ENCODE peak calls at places on chromosomes 6 and 20, in four cellular contexts. I is amygdala, Y is HT1080, R is mucosa of gallbladder. J is an unnamed sample.

GRCh38 chr20:1810572-1810925 is 84.7 kb upstream of the SIRPA start:
- DNase-seq in I (no peak), Y (no peak), R (no peak), J (no peak)

GRCh38 chr6:6629416-6629815 is 40.9 kb downstream of the LY86 start:
- DNase-seq in I (no peak), Y (peak), R (no peak), J (no peak)

GRCh38 chr6:147127587-147127986 is 76.6 kb upstream of the STXBP5 start:
- DNase-seq in I (no peak), Y (no peak), R (no peak), J (no peak)

GRCh38 chr20:39289831-39290230 is 327.7 kb downstream of the DHX35 start:
- DNase-seq in I (no peak), Y (no peak), R (no peak), J (no peak)

GRCh38 chr6:158038291-158039177 is 56.9 kb downstream of the SYNJ2 start:
- DNase-seq in I (no peak), Y (no peak), R (no peak), J (no peak)

GRCh38 chr6:162706236-162706635 is 21.3 kb downstream of the PRKN start:
- DNase-seq in I (peak), Y (no peak), R (peak), J (peak)

GRCh38 chr6:9224539-9224938 is 789.2 kb upstream of the SLC35B3 start:
- DNase-seq in I (no peak), Y (peak), R (no peak), J (no peak)

GRCh38 chr6:9405369-9405768 is 970.0 kb upstream of the SLC35B3 start:
- DNase-seq in I (no peak), Y (peak), R (peak), J (no peak)

GRCh38 chr6:53033764-53034163 is 31.4 kb upstream of the FBXO9 start:
- DNase-seq in I (no peak), Y (no peak), R (no peak), J (no peak)

GRCh38 chr6:56677559-56677958 is 34.9 kb upstream of the DST start:
- DNase-seq in I (no peak), Y (peak), R (no peak), J (no peak)

GRCh38 chr6:33609019-33609418 is 12.1 kb upstream of the ITPR3 start:
- DNase-seq in I (no peak), Y (no peak), R (no peak), J (no peak)

GRCh38 chr6:90219168-90219985 is 77.3 kb downstream of the BACH2 start:
- DNase-seq in I (peak), Y (peak), R (peak), J (peak)

GRCh38 chr20:7792131-7792869 is 148.0 kb downstream of the HAO1 start:
- DNase-seq in I (no peak), Y (peak), R (no peak), J (no peak)

GRCh38 chr6:4901256-4902061 is 102.4 kb downstream of the RPP40 start:
- DNase-seq in I (no peak), Y (no peak), R (peak), J (no peak)

GRCh38 chr20:41058007-41058673 is 29.5 kb downstream of the TOP1 start:
- DNase-seq in I (no peak), Y (peak), R (no peak), J (no peak)

GRCh38 chr6:161575508-161576254 is 301.8 kb upstream of the AGPAT4 start:
- DNase-seq in I (no peak), Y (no peak), R (no peak), J (no peak)

GRCh38 chr20:48186915-48187314 is 401.6 kb upstream of the SULF2 start:
- DNase-seq in I (no peak), Y (no peak), R (no peak), J (no peak)

GRCh38 chr6:27290065-27290849 is 21.8 kb downstream of the POM121L2 start:
- DNase-seq in I (no peak), Y (peak), R (no peak), J (no peak)

J was measured in thyroid gland.